ENCODE peak calls at places on chromosomes 12 and 14, in four cellular contexts. K is EL, C is cardiac fibroblast, M is bronchial epithelial cell. Y is an unnamed sample.

GRCh38 chr12:94879542-94879941 is 124.0 kb downstream of the NDUFA12 start:
- DNase-seq in K (peak; percentile 9), C (no peak), M (peak; percentile 4), Y (no peak)

GRCh38 chr12:50647479-50647878 is 116.4 kb upstream of the ATF1 start:
- DNase-seq in K (peak; percentile 25), C (peak; percentile 18), M (peak; percentile 80), Y (no peak)

GRCh38 chr12:109462868-109463692 is 14.0 kb downstream of the KCTD10 start:
- DNase-seq in K (peak; percentile 98), C (peak; percentile 98), M (peak; percentile 83), Y (peak; percentile 5)

GRCh38 chr14:95531473-95531872 is 3.4 kb upstream of the GLRX5 start:
- DNase-seq in K (peak; percentile 75), C (peak; percentile 73), M (peak; percentile 95), Y (no peak)

GRCh38 chr12:71737204-71737603 is 17.5 kb upstream of the RAB21 start:
- DNase-seq in K (no peak), C (no peak), M (no peak), Y (no peak)

GRCh38 chr12:110880651-110881050 is 33.9 kb downstream of the CCDC63 start:
- DNase-seq in K (no peak), C (no peak), M (no peak), Y (no peak)

GRCh38 chr12:119374615-119375014 is 40.1 kb downstream of the CCDC60 start:
- DNase-seq in K (no peak), C (no peak), M (no peak), Y (no peak)

GRCh38 chr12:118055144-118055557 is 5.8 kb downstream of the WSB2 start:
- DNase-seq in K (peak; percentile 54), C (peak; percentile 29), M (peak; percentile 33), Y (peak; percentile 60)

GRCh38 chr12:117441751-117442150 is 80.3 kb upstream of the NOS1 start:
- DNase-seq in K (peak; percentile 34), C (no peak), M (no peak), Y (no peak)

GRCh38 chr12:131628766-131629448 is 82.0 kb upstream of the SFSWAP start:
- DNase-seq in K (no peak), C (no peak), M (no peak), Y (no peak)

GRCh38 chr14:44613061-44613712 is 106.1 kb upstream of the FSCB start:
- DNase-seq in K (no peak), C (no peak), M (no peak), Y (no peak)

GRCh38 chr14:57412341-57412740 is 22.0 kb downstream of the NAA30 start:
- DNase-seq in K (no peak), C (no peak), M (no peak), Y (no peak)

GRCh38 chr14:23629831-23630396 is 6.2 kb upstream of the DHRS2 start:
- DNase-seq in K (no peak), C (no peak), M (no peak), Y (no peak)

Y was measured in naive thymus-derived CD8-positive, alpha-beta T cell.